ENCODE peak calls at places on chromosomes 12 and 14, in six cellular contexts. N, X, S, C, W and G are unnamed samples.

GRCh38 chr14:71438684-71439083 is 493.5 kb upstream of the RGS6 start:
- DNase-seq in N (no peak), X (no peak), S (no peak), C (peak), W (no peak), G (no peak)

GRCh38 chr12:55019784-55020183 is at the start of gene NEUROD4:
- DNase-seq in N (peak), X (peak), S (no peak), C (peak), W (peak), G (peak)

GRCh38 chr12:67772276-67773169 is 124.0 kb downstream of the DYRK2 start:
- DNase-seq in N (no peak), X (peak), S (peak), C (peak), W (peak), G (peak)

GRCh38 chr12:65430571-65431306 is 152.3 kb downstream of the MSRB3 start:
- DNase-seq in N (no peak), X (no peak), S (no peak), C (peak), W (no peak), G (no peak)

GRCh38 chr12:120117961-120118709 is 1.6 kb upstream of the RAB35 start:
- DNase-seq in N (no peak), X (peak), S (no peak), C (no peak), W (no peak), G (no peak)

GRCh38 chr14:75283162-75283883 is 4.7 kb downstream of the FOS start:
- DNase-seq in N (no peak), X (no peak), S (no peak), C (peak), W (no peak), G (no peak)

GRCh38 chr14:95464524-95464923 is 51.9 kb downstream of the SYNE3 start:
- DNase-seq in N (no peak), X (no peak), S (no peak), C (no peak), W (no peak), G (no peak)

GRCh38 chr12:14923944-14924343 is 14.4 kb downstream of the ERP27 start:
- DNase-seq in N (no peak), X (no peak), S (no peak), C (no peak), W (no peak), G (no peak)

GRCh38 chr12:4172999-4173398 is 100.6 kb upstream of the CCND2 start:
- DNase-seq in N (no peak), X (peak), S (no peak), C (peak), W (no peak), G (no peak)

GRCh38 chr14:75539165-75539561 is 16.9 kb downstream of the BATF start:
- DNase-seq in N (no peak), X (no peak), S (no peak), C (no peak), W (no peak), G (no peak)

GRCh38 chr14:105442834-105443233 is 23.2 kb downstream of the MTA1 start:
- DNase-seq in N (no peak), X (no peak), S (no peak), C (no peak), W (no peak), G (no peak)

GRCh38 chr12:14417717-14418116 is 52.2 kb downstream of the ATF7IP start:
- DNase-seq in N (peak), X (peak), S (peak), C (peak), W (peak), G (peak)

GRCh38 chr12:6199531-6200265 is 502 bp upstream of the CD9 start:
- DNase-seq in N (no peak), X (peak), S (no peak), C (no peak), W (no peak), G (peak)

GRCh38 chr12:106300761-106301160 is 1.8 kb upstream of the TCP11L2 start:
- DNase-seq in N (no peak), X (no peak), S (no peak), C (no peak), W (no peak), G (no peak)

GRCh38 chr12:103128862-103129501 is 171.5 kb downstream of the ASCL1 start:
- DNase-seq in N (no peak), X (no peak), S (no peak), C (no peak), W (no peak), G (no peak)

GRCh38 chr14:97771340-97772045 is 974.3 kb downstream of the VRK1 start:
- DNase-seq in N (no peak), X (no peak), S (no peak), C (peak), W (no peak), G (no peak)

GRCh38 chr12:124979568-124979967 is 9.4 kb downstream of the DHX37 start:
- DNase-seq in N (no peak), X (peak), S (no peak), C (no peak), W (no peak), G (peak)

GRCh38 chr14:25622752-25623151 is 572.8 kb upstream of the STXBP6 start:
- DNase-seq in N (no peak), X (no peak), S (no peak), C (no peak), W (no peak), G (no peak)

GRCh38 chr14:51104467-51104866 is 9.6 kb upstream of the TRIM9 start:
- DNase-seq in N (no peak), X (no peak), S (no peak), C (no peak), W (no peak), G (no peak)

GRCh38 chr12:19234991-19235876 is 105.7 kb downstream of the PLEKHA5 start:
- DNase-seq in N (no peak), X (no peak), S (no peak), C (peak), W (no peak), G (no peak)

GRCh38 chr12:124539084-124540041 is 28.0 kb downstream of the NCOR2 start:
- DNase-seq in N (no peak), X (no peak), S (no peak), C (no peak), W (no peak), G (no peak)

GRCh38 chr12:120314220-120314619 is 12.1 kb downstream of the SIRT4 start:
- DNase-seq in N (no peak), X (peak), S (no peak), C (no peak), W (no peak), G (peak)

GRCh38 chr12:79260923-79261322 is 396.3 kb downstream of the SYT1 start:
- DNase-seq in N (no peak), X (no peak), S (no peak), C (no peak), W (no peak), G (no peak)

GRCh38 chr14:104735830-104736642 is 12.0 kb downstream of the ADSS1 start:
- DNase-seq in N (no peak), X (no peak), S (peak), C (no peak), W (no peak), G (no peak)

GRCh38 chr12:120783197-120783596 is 57.6 kb downstream of the ACADS start:
- DNase-seq in N (no peak), X (no peak), S (no peak), C (peak), W (no peak), G (no peak)

GRCh38 chr12:13386269-13387039 is 189.9 kb downstream of the EMP1 start:
- DNase-seq in N (no peak), X (peak), S (no peak), C (no peak), W (no peak), G (no peak)

GRCh38 chr12:12717586-12718381 is 616 bp downstream of the CDKN1B start:
- DNase-seq in N (peak), X (peak), S (peak), C (no peak), W (no peak), G (no peak)

GRCh38 chr14:90607141-90607540 is 209.1 kb downstream of the TTC7B start:
- DNase-seq in N (no peak), X (no peak), S (no peak), C (no peak), W (no peak), G (no peak)

GRCh38 chr14:92880851-92881250 is 42.1 kb upstream of the CHGA start:
- DNase-seq in N (no peak), X (peak), S (peak), C (peak), W (no peak), G (peak)

GRCh38 chr12:49733219-49734017 is 7.9 kb upstream of the TMBIM6 start:
- DNase-seq in N (no peak), X (peak), S (no peak), C (no peak), W (no peak), G (no peak)

GRCh38 chr14:75542585-75543091 is 20.4 kb downstream of the BATF start:
- DNase-seq in N (peak), X (no peak), S (no peak), C (peak), W (no peak), G (no peak)

GRCh38 chr14:74985806-74986205 is 16.9 kb upstream of the EIF2B2 start:
- DNase-seq in N (no peak), X (no peak), S (no peak), C (no peak), W (no peak), G (no peak)

GRCh38 chr14:82621881-82622450 is 1088.3 kb upstream of the SEL1L start:
- DNase-seq in N (no peak), X (peak), S (peak), C (no peak), W (no peak), G (peak)

GRCh38 chr12:25694072-25694471 is 141.0 kb upstream of the LMNTD1 start:
- DNase-seq in N (no peak), X (no peak), S (peak), C (peak), W (no peak), G (no peak)

GRCh38 chr14:72652179-72652578 is 241.7 kb downstream of the DPF3 start:
- DNase-seq in N (no peak), X (no peak), S (no peak), C (peak), W (no peak), G (no peak)

GRCh38 chr12:103801709-103802585 is 39.1 kb downstream of the NT5DC3 start:
- DNase-seq in N (no peak), X (peak), S (no peak), C (peak), W (no peak), G (no peak)

GRCh38 chr14:99717682-99718013 is 33.5 kb downstream of the CYP46A1 start:
- DNase-seq in N (no peak), X (no peak), S (no peak), C (no peak), W (no peak), G (no peak)

GRCh38 chr12:130353081-130353480 is 15.4 kb downstream of the PIWIL1 start:
- DNase-seq in N (no peak), X (no peak), S (no peak), C (no peak), W (no peak), G (no peak)

DNA sequence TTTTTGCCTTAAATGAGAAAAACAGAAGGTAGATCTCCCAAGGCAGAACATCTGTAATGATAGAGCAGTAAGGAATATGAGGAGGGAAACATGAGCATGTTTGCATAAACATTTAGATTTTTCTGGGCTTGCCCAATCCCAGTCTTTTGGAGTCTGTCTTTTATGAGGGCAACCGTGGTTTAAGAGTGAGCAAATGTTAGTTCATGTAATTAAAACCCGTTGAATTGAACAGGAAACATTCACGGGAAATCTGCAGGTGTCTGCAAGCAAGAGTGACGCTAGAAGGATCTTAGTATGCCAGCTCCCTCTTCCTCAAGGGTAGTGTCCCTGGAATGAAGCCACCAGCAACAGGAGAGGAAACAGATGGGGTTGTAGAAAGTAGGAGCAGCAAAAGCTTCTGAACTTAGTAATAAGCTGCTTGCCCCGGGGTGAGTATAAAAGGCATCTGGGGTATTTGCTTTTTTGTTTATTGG is 79.4 kb downstream of the ARF6 start:
- DNase-seq in N (no peak), X (no peak), S (no peak), C (peak), W (no peak), G (peak)
- H3K27ac ChIP-seq in N (peak), X (no peak), S (peak), C (peak), W (no peak), G (peak)

GRCh38 chr12:58026892-58027891 is 85.8 kb downstream of the ATP23 start:
- DNase-seq in N (no peak), X (no peak), S (no peak), C (peak), W (no peak), G (no peak)

GRCh38 chr12:58028294-58028693 is 86.9 kb downstream of the ATP23 start:
- DNase-seq in N (no peak), X (no peak), S (no peak), C (peak), W (no peak), G (no peak)

GRCh38 chr12:58026421-58026820 is 85.1 kb downstream of the ATP23 start:
- DNase-seq in N (no peak), X (no peak), S (no peak), C (no peak), W (no peak), G (no peak)

GRCh38 chr12:58029260-58029659 is 87.9 kb downstream of the ATP23 start:
- DNase-seq in N (no peak), X (no peak), S (no peak), C (no peak), W (no peak), G (no peak)

DNA sequence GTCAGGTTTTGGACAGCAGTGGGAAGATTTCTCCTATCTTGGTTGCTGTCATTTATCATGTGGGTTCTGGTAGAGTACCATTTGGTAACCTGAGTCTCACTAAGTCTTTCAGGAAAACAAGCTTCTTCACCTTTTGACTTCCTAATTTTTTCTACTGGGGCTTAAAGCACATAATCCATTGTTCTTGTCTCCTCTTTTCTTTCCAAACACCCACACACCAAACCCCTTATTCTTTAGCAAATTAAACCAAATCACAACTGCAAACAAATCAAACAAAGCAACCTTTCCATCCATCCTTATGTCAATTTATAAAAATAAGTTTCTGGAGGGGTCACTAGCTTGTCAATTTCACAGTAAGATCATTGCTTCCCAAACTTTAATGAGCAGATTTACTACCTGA is 84.1 kb downstream of the ATP23 start:
- DNase-seq in N (no peak), X (no peak), S (no peak), C (no peak), W (no peak), G (no peak)
- H3K27ac ChIP-seq in N (no peak), X (no peak), S (no peak), C (no peak), W (no peak), G (no peak)

GRCh38 chr14:22752422-22752821 is 14.1 kb upstream of the OXA1L start:
- DNase-seq in N (no peak), X (no peak), S (no peak), C (peak), W (no peak), G (no peak)

GRCh38 chr14:22747769-22748168 is 18.7 kb upstream of the OXA1L start:
- DNase-seq in N (no peak), X (no peak), S (no peak), C (no peak), W (no peak), G (no peak)

GRCh38 chr14:22753586-22753985 is 12.9 kb upstream of the OXA1L start:
- DNase-seq in N (no peak), X (no peak), S (no peak), C (no peak), W (no peak), G (no peak)

GRCh38 chr14:22748188-22748587 is 18.3 kb upstream of the OXA1L start:
- DNase-seq in N (no peak), X (no peak), S (no peak), C (no peak), W (no peak), G (no peak)

GRCh38 chr14:22748691-22749090 is 17.8 kb upstream of the OXA1L start:
- DNase-seq in N (no peak), X (no peak), S (no peak), C (no peak), W (no peak), G (no peak)
- H3K27ac ChIP-seq in N (no peak), X (no peak), S (no peak), C (no peak), W (no peak), G (no peak)

GRCh38 chr12:116142936-116143882 is 134.3 kb downstream of the MED13L start:
- DNase-seq in N (no peak), X (no peak), S (no peak), C (peak), W (no peak), G (no peak)
- H3K27ac ChIP-seq in N (no peak), X (no peak), S (peak), C (peak), W (no peak), G (no peak)

DNA sequence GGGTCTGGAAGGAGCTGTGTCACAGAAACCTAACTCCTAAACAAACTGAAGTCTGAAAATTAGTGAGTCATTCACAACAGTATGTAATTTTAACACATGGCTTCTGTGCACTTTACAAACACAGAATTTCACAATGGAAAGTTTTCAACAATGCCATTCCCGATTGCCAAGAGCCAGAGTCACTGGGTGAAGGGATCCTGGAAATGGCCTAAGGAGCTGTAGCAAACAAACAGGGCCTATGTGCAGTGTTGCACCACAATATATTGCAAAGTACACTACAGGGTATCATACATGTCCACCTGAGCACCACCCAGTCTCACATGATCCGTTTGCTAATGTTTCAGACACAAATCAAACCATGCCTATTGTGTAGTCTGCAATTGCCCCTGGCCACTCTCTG is 184.7 kb upstream of the OTX2 start:
- DNase-seq in N (no peak), X (no peak), S (no peak), C (no peak), W (no peak), G (no peak)
- H3K27ac ChIP-seq in N (no peak), X (no peak), S (no peak), C (no peak), W (no peak), G (no peak)

GRCh38 chr14:58635041-58635440 is 2.7 kb upstream of the DACT1 start:
- DNase-seq in N (no peak), X (no peak), S (no peak), C (no peak), W (no peak), G (no peak)
- H3K27ac ChIP-seq in N (no peak), X (peak), S (no peak), C (no peak), W (no peak), G (no peak)

DNA sequence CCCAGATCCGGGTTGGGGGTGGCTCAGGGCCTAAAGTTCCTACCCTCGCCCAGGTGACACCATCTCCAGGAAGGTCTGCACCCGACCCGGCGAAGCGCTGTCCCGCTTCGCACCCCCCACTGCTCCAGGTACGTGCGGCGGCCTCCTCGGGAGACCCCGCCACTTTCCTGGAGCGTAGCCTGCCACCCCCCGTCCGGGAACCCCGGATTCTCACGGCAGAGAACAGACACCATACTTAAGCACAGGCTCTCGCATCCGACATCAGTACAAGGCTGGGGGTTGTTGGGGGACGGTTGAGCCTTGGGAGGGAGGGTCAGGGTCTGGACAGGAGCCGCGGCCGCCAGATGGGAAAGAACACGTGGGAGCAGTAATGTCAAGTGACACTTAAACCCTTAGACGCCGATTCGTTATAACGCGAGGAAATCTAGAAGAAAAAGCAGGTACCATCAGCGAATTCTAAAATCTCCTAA is 477 bp downstream of the TIMM9 start:
- DNase-seq in N (peak), X (peak), S (peak), C (peak), W (peak), G (peak)
- H3K27ac ChIP-seq in N (peak), X (peak), S (peak), C (peak), W (peak), G (peak)

DNA sequence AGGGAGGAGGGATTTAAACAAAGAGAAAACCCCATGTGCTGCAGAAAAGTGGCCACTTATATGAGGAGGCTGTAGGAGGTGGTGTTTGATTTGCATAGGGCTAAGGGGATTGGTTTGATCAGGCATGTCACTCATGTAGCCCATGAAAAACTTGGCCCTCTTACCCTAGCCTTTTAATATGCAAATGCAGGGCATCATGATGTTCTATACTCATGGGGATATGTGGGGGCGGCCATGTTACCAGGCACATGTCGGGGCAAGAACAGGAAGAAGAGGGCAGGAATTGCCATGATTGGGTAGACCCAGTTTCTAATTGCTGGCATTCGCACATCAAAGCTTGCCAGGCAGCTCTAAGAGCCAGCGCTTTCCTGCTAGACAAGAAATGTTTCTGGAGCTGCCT is 28.8 kb downstream of the KLRK1 start:
- DNase-seq in N (no peak), X (peak), S (no peak), C (no peak), W (no peak), G (no peak)
- H3K27ac ChIP-seq in N (no peak), X (no peak), S (no peak), C (no peak), W (no peak), G (no peak)

GRCh38 chr12:10614056-10614370 is 604 bp upstream of the MAGOHB start:
- DNase-seq in N (no peak), X (no peak), S (peak), C (no peak), W (no peak), G (no peak)
- H3K27ac ChIP-seq in N (peak), X (peak), S (peak), C (peak), W (no peak), G (peak)